ENCODE peak calls at places on chromosomes 4 and X, in ten cellular contexts. V is right lobe of liver, W is ovary, D is A549, A is heart left ventricle, H is uterus, Y is adrenal gland, I is body of pancreas, M is breast epithelium, E is transverse colon. K is an unnamed sample.

GRCh38 chr4:147707892-147708672 is 23.8 kb upstream of the ARHGAP10 start:
- DNase-seq in V (peak; percentile 58), W (peak; percentile 43), D (peak; percentile 57), A (no peak), H (no peak), Y (peak; percentile 39), I (peak; percentile 63), M (no peak), E (peak; percentile 33), K (no peak)

GRCh38 chr4:146582864-146583263 is 55.8 kb upstream of the POU4F2 start:
- DNase-seq in V (no peak), W (no peak), D (no peak), A (no peak), H (no peak), Y (no peak), I (no peak), M (no peak), E (no peak), K (no peak)

GRCh38 chrX:16785247-16786138 is 773 bp upstream of the TXLNG start:
- DNase-seq in V (peak; percentile 42), W (peak; percentile 46), D (no peak), A (no peak), H (peak; percentile 25), Y (no peak), I (peak; percentile 39), M (no peak), E (peak; percentile 46), K (peak; percentile 49)

GRCh38 chr4:79250887-79251286 is 75.0 kb downstream of the NAA11 start:
- DNase-seq in V (no peak), W (no peak), D (no peak), A (no peak), H (no peak), Y (no peak), I (no peak), M (no peak), E (no peak), K (no peak)

GRCh38 chrX:119488749-119489148 is 20.5 kb downstream of the SLC25A5 start:
- DNase-seq in V (peak; percentile 62), W (no peak), D (peak; percentile 81), A (no peak), H (peak; percentile 28), Y (peak; percentile 65), I (peak; percentile 73), M (no peak), E (peak; percentile 73), K (peak; percentile 60)

GRCh38 chr4:97252615-97253154 is 890.6 kb downstream of the STPG2 start:
- DNase-seq in V (no peak), W (no peak), D (no peak), A (no peak), H (no peak), Y (no peak), I (no peak), M (no peak), E (no peak), K (no peak)

GRCh38 chrX:154652311-154653047 is 900 bp downstream of the CTAG2 start:
- DNase-seq in V (no peak), W (no peak), D (no peak), A (no peak), H (no peak), Y (no peak), I (no peak), M (no peak), E (no peak), K (no peak)

GRCh38 chr4:1345905-1346780 is 865 bp upstream of the UVSSA start:
- DNase-seq in V (no peak), W (peak; percentile 72), D (peak; percentile 45), A (peak; percentile 76), H (peak; percentile 59), Y (peak; percentile 57), I (peak; percentile 56), M (peak; percentile 68), E (peak; percentile 54), K (peak; percentile 72)

GRCh38 chrX:68413254-68413653 is 20.0 kb downstream of the OPHN1 start:
- DNase-seq in V (no peak), W (no peak), D (no peak), A (no peak), H (no peak), Y (no peak), I (no peak), M (no peak), E (no peak), K (no peak)

GRCh38 chr4:106140601-106141000 is 175.4 kb downstream of the TBCK start:
- DNase-seq in V (no peak), W (no peak), D (peak; percentile 0), A (no peak), H (no peak), Y (no peak), I (no peak), M (no peak), E (no peak), K (no peak)

GRCh38 chrX:134396174-134396573 is 63.8 kb upstream of the HPRT1 start:
- DNase-seq in V (no peak), W (no peak), D (peak; percentile 9), A (no peak), H (no peak), Y (no peak), I (no peak), M (no peak), E (no peak), K (no peak)

GRCh38 chr4:59247032-59247431 is 1953.1 kb upstream of the ADGRL3 start:
- DNase-seq in V (no peak), W (no peak), D (no peak), A (no peak), H (no peak), Y (no peak), I (no peak), M (no peak), E (no peak), K (no peak)

GRCh38 chrX:128754130-128754529 is 701.9 kb upstream of the ACTRT1 start:
- DNase-seq in V (no peak), W (no peak), D (peak; percentile 64), A (no peak), H (no peak), Y (no peak), I (no peak), M (no peak), E (no peak), K (no peak)

GRCh38 chr4:169412046-169412445 is 141.3 kb upstream of the SH3RF1 start:
- DNase-seq in V (no peak), W (no peak), D (no peak), A (no peak), H (no peak), Y (no peak), I (no peak), M (no peak), E (no peak), K (no peak)

GRCh38 chrX:68691102-68691501 is 43.6 kb downstream of the STARD8 start:
- DNase-seq in V (no peak), W (no peak), D (no peak), A (no peak), H (no peak), Y (no peak), I (no peak), M (no peak), E (no peak), K (no peak)

GRCh38 chrX:19867938-19868337 is 19.5 kb downstream of the SH3KBP1 start:
- DNase-seq in V (no peak), W (no peak), D (no peak), A (no peak), H (no peak), Y (no peak), I (no peak), M (no peak), E (no peak), K (no peak)
- H3K4me1 ChIP-seq in V (peaks cover 6% of the 10 kb centered on the region), W (no peaks in the 10 kb centered on the region), D (peaks cover 11% of the 10 kb centered on the region), A (no peaks in the 10 kb centered on the region), H (no peaks in the 10 kb centered on the region), Y (no peaks in the 10 kb centered on the region), I (no peaks in the 10 kb centered on the region), M (no peaks in the 10 kb centered on the region), E (peaks cover 3% of the 10 kb centered on the region), K (no peaks in the 10 kb centered on the region)

GRCh38 chrX:107718156-107718621 is 57.4 kb downstream of the TSC22D3 start:
- DNase-seq in V (peak; percentile 83), W (peak; percentile 61), D (peak; percentile 86), A (no peak), H (peak; percentile 82), Y (peak; percentile 81), I (peak; percentile 88), M (no peak), E (peak; percentile 88), K (peak; percentile 90)

GRCh38 chrX:107716045-107716684 is 59.4 kb downstream of the TSC22D3 start:
- DNase-seq in V (no peak), W (no peak), D (no peak), A (peak; percentile 70), H (peak; percentile 33), Y (no peak), I (no peak), M (no peak), E (peak; percentile 28), K (peak; percentile 56)

GRCh38 chrX:107714196-107714811 is 61.3 kb downstream of the TSC22D3 start:
- DNase-seq in V (peak; percentile 50), W (no peak), D (no peak), A (no peak), H (no peak), Y (no peak), I (no peak), M (no peak), E (peak; percentile 16), K (no peak)

GRCh38 chrX:107715331-107716044 is 60.1 kb downstream of the TSC22D3 start:
- DNase-seq in V (no peak), W (no peak), D (no peak), A (no peak), H (no peak), Y (no peak), I (no peak), M (no peak), E (peak; percentile 11), K (no peak)

GRCh38 chrX:107716816-107717700 is 58.5 kb downstream of the TSC22D3 start:
- DNase-seq in V (peak; percentile 90), W (peak; percentile 73), D (peak; percentile 88), A (peak; percentile 88), H (peak; percentile 85), Y (peak; percentile 92), I (peak; percentile 86), M (peak; percentile 92), E (peak; percentile 90), K (peak; percentile 97)
- TF ChIP-seq POLR2A in V (peak; percentile 98), W (peak; percentile 92), D (peak; percentile 76), A (peak; percentile 97), H (peak; percentile 97), Y (peak; percentile 98), I (peak; percentile 95), M (peak; percentile 97), E (peak; percentile 97), K (peak; percentile 99)

GRCh38 chr4:2857349-2857927 is 13.8 kb downstream of the ADD1 start:
- DNase-seq in V (no peak), W (no peak), D (no peak), A (no peak), H (no peak), Y (no peak), I (no peak), M (no peak), E (no peak), K (no peak)
- H3K4me1 ChIP-seq in V (peaks cover 61% of the 10 kb centered on the region), W (peaks cover 31% of the 10 kb centered on the region), D (peaks cover 28% of the 10 kb centered on the region), A (peaks cover 81% of the 10 kb centered on the region), H (peaks cover 25% of the 10 kb centered on the region), Y (peaks cover 75% of the 10 kb centered on the region), I (peaks cover 84% of the 10 kb centered on the region), M (peaks cover 3% of the 10 kb centered on the region), E (peaks cover 95% of the 10 kb centered on the region), K (peaks cover 3% of the 10 kb centered on the region)

DNA sequence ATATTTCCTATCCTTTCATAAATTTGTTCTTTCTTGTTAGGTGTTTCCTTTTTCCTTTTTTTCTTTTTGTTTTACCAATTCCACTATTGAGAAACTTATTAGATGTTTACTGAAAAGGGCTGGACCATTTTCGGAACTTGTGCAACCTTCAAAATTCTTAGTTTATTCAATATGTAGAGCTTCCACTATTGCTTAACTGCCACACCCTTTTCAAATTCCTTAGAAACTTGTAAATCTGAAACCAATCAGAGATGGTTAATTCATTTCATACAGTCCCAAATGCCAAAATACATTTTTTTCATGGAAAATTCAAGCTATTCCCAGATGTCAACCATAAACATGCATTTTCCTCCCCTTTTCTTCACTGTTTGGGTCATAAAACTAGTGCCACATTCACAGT is 66.1 kb upstream of the SLC39A8 start:
- DNase-seq in V (no peak), W (no peak), D (no peak), A (no peak), H (no peak), Y (no peak), I (no peak), M (no peak), E (no peak), K (no peak)
- TF ChIP-seq POLR2A in V (no peak), W (no peak), D (no peak), A (no peak), H (no peak), Y (no peak), I (no peak), M (no peak), E (no peak), K (no peak)